ENCODE peak calls at places on chromosomes 5 and 9, in ten cellular contexts. U is A673; D is CD8-positive, alpha-beta T cell; N is upper lobe of left lung; V is neuronal stem cell; J is upper lobe of right lung; B is tibial nerve; K is fibroblast of lung; Q is vagina; R is adrenal gland. F is an unnamed sample.
A peak's percentile ranks its signal among the peaks of the same experiment; 100 is the strongest.

GRCh38 chr5:127296321-127296720 is 5.7 kb downstream of the MEGF10 start:
- DNase-seq in D (no peak), Q (no peak), U (peak; percentile 41), K (peak; percentile 8), R (peak; percentile 23), B (no peak), J (no peak), N (no peak), V (no peak), F (no peak)

GRCh38 chr9:78011037-78011436 is 20.6 kb downstream of the GNAQ start:
- DNase-seq in D (no peak), K (no peak), R (no peak), J (no peak), U (no peak), B (no peak), V (no peak), N (no peak), Q (no peak), F (no peak)

GRCh38 chr9:17005085-17005484 is 129.8 kb upstream of the CNTLN start:
- DNase-seq in D (no peak), Q (no peak), U (peak; percentile 57), K (peak; percentile 87), N (peak; percentile 31), B (no peak), J (no peak), V (no peak), R (peak; percentile 21), F (peak; percentile 60)

GRCh38 chr9:70868661-70869652 is 252.5 kb downstream of the TRPM3 start:
- DNase-seq in Q (no peak), B (no peak), N (no peak), V (no peak), K (no peak), D (no peak), J (no peak), R (peak; percentile 39), U (peak; percentile 3), F (no peak)

GRCh38 chr9:127035423-127035822 is 87.0 kb downstream of the ANGPTL2 start:
- DNase-seq in J (no peak), N (no peak), V (no peak), U (no peak), K (peak; percentile 90), Q (no peak), R (peak; percentile 43), D (no peak), B (peak; percentile 60), F (peak; percentile 84)

GRCh38 chr9:70034292-70034711 is 9.3 kb upstream of the MAMDC2 start:
- DNase-seq in R (no peak), D (no peak), V (no peak), J (no peak), N (no peak), Q (no peak), U (no peak), B (no peak), K (no peak), F (no peak)

GRCh38 chr9:137049544-137050449 is 3.8 kb upstream of the NPDC1 start:
- DNase-seq in U (peak; percentile 78), R (peak; percentile 60), Q (no peak), D (peak; percentile 40), V (peak; percentile 67), B (no peak), J (no peak), N (peak; percentile 56), K (peak; percentile 58), F (peak; percentile 81)

GRCh38 chr9:130535818-130536521 is 43.4 kb upstream of the FUBP3 start:
- DNase-seq in K (peak; percentile 31), N (no peak), Q (no peak), D (no peak), R (peak; percentile 43), B (no peak), V (no peak), U (peak; percentile 12), J (no peak), F (peak; percentile 31)

GRCh38 chr5:65366655-65367054 is 115.1 kb downstream of the ADAMTS6 start:
- DNase-seq in J (no peak), B (no peak), K (no peak), V (no peak), R (no peak), N (no peak), Q (no peak), U (no peak), D (no peak), F (no peak)

GRCh38 chr5:109413463-109413862 is 3.7 kb upstream of the PJA2 start:
- DNase-seq in K (peak; percentile 81), R (no peak), N (no peak), V (peak; percentile 39), Q (no peak), D (no peak), B (no peak), U (peak; percentile 38), J (no peak), F (peak; percentile 74)

GRCh38 chr5:13408616-13409015 is 535.9 kb downstream of the DNAH5 start:
- DNase-seq in D (no peak), J (no peak), B (no peak), K (no peak), N (no peak), R (no peak), Q (no peak), V (no peak), U (no peak), F (no peak)

DNA sequence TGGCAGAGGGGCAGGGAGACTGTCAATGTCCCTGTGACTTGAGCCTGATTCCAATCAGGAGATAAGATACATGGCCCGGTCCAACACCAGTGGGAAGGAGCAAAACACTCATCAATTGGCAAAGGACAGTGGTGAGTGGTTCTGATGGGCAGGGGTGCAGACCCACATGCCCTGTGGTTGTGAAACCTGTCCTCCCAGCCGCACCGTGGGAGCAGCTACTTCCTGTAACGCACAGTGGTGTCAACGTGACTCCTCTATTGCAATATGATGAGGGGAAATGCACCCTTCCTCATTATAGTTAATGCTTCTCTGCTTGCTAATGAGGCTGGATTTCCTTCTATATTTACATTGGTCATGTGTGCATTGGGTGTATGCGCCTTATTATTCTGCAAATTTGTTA is 223.0 kb downstream of the IRX1 start:
- DNase-seq in K (no peak), D (no peak), V (no peak), N (no peak), Q (no peak), J (no peak), R (no peak), B (no peak), U (no peak), F (no peak)
- H3K4me3 ChIP-seq in K (no peak overlapping the region), D (no peak overlapping the region), V (no peak overlapping the region), N (no peak overlapping the region), Q (no peak overlapping the region), J (no peak overlapping the region), R (no peak overlapping the region), B (no peak overlapping the region), U (no peak overlapping the region), F (no peak overlapping the region)

DNA sequence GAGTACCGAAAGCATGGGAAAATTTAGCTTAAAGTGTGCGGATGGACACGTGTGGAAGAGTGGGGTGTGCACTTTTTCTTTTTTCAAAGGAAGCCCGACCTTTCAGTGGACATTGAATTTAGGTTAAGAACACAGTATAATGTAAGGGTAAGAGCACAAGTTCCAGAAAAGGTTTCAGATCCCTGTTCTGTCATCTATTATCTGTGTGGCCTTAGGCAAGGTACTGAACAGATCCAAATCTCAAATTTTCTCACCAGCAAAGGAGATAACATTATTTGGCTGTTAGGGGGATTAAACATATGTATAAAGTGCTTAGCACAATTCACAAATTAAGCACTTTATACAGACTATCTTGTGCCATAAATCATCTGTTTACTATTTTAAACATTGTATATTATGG is 441.0 kb downstream of the SPOCK1 start:
- DNase-seq in K (no peak), D (no peak), Q (no peak), U (no peak), B (no peak), R (no peak), N (no peak), J (no peak), V (no peak), F (no peak)
- H3K9me3 ChIP-seq in K (no peaks in the 10 kb centered on the region), D (no peaks in the 10 kb centered on the region), Q (no peaks in the 10 kb centered on the region), U (no peaks in the 10 kb centered on the region), B (no peaks in the 10 kb centered on the region), R (no peaks in the 10 kb centered on the region), N (no peaks in the 10 kb centered on the region), J (no peaks in the 10 kb centered on the region), V (no peaks in the 10 kb centered on the region), F (no peaks in the 10 kb centered on the region)

DNA sequence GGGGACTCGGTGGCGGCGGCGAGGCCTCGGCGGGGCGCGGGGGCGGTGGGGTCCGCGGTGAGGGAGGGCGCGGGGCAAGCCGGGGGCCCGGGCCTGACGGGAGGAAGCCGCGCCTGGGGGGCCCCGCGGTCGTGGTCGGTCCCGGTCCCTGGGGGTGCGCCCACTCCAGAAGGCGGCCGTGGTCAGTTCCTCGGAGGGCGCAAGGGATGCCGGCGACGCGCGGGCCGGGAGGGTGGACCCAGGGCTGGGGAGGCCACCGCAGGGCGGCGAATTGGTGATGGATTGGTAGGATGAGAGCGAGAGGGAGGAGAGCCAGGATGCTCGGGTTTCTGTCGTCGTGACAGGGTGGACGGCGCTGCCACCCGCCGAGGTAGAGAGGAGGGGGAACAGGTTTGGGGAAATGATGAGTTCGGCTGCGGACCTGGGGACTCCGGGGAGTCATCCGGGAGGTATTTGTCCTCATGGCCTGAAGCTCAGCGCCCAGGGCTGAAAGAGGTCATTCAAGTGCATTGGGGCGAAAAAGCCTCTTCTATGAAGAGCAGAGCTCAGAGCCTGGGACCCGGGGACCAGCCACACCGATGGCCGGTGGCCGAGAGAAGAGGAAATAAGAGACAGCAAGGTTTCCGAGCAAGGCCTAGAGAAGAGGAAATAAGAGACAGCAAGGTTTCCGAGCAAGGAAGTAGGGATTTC is 542 bp downstream of the GNG10 start:
- DNase-seq in J (peak; percentile 75), U (peak; percentile 23), Q (no peak), N (peak; percentile 37), K (peak; percentile 34), B (no peak), R (peak; percentile 44), D (peak; percentile 3), V (peak; percentile 65), F (peak; percentile 82)
- H3K4me3 ChIP-seq in J (peak overlapping the region; percentile 68), U (peak overlapping the region; percentile 77), Q (peak overlapping the region; percentile 95), N (peak overlapping the region; percentile 89), K (peak overlapping the region; percentile 69), B (peak overlapping the region; percentile 75), R (peak overlapping the region; percentile 60), D (peak overlapping the region; percentile 69), V (peak overlapping the region; percentile 95), F (peak overlapping the region; percentile 71)

GRCh38 chr5:141363952-141364660 is at the start of gene PCDHGA5:
- DNase-seq in D (no peak), U (no peak), N (no peak), R (no peak), Q (no peak), V (no peak), K (peak; percentile 27), J (no peak), B (no peak), F (no peak)

GRCh38 chr5:141360685-141361084 is 891 bp downstream of the PCDHGB2 start:
- DNase-seq in D (no peak), V (no peak), U (no peak), Q (no peak), B (no peak), N (no peak), R (no peak), K (no peak), J (no peak), F (no peak)

GRCh38 chr5:141359790-141360426 is at the start of gene PCDHGB2:
- DNase-seq in D (no peak), B (no peak), K (peak; percentile 65), V (no peak), Q (no peak), R (no peak), J (no peak), U (peak; percentile 67), N (no peak), F (no peak)

GRCh38 chr5:141366016-141366896 is 2.3 kb downstream of the PCDHGA5 start:
- DNase-seq in U (no peak), Q (no peak), B (no peak), N (no peak), V (no peak), R (no peak), K (no peak), D (no peak), J (no peak), F (no peak)

GRCh38 chr5:141362719-141363118 is 1.2 kb upstream of the PCDHGA5 start:
- DNase-seq in U (no peak), B (no peak), J (no peak), Q (no peak), D (no peak), R (no peak), N (no peak), V (no peak), K (no peak), F (no peak)
- H3K9me3 ChIP-seq in U (peaks cover 53% of the 10 kb centered on the region), B (peaks cover 91% of the 10 kb centered on the region), J (peaks cover 23% of the 10 kb centered on the region), Q (peaks cover 68% of the 10 kb centered on the region), D (peaks cover 11% of the 10 kb centered on the region), R (peaks cover 52% of the 10 kb centered on the region), N (peaks cover 71% of the 10 kb centered on the region), V (peaks cover 30% of the 10 kb centered on the region), K (peaks cover 5% of the 10 kb centered on the region), F (peaks cover 25% of the 10 kb centered on the region)

F was measured in right cardiac atrium.